ENCODE peak calls at places on chromosomes 5 and 9, in seven cellular contexts. M is sigmoid colon, W is fibroblast of lung, J is dorsolateral prefrontal cortex, O is AG10803, C is fibroblast of the aortic adventitia, E is GM12865. H is an unnamed sample.
A peak's percentile ranks its signal among the peaks of the same experiment; 100 is the strongest.

GRCh38 chr9:78014776-78015175 is 16.8 kb downstream of the GNAQ start:
- DNase-seq in M (no peak), W (peak; percentile 86), J (no peak), O (peak; percentile 49), C (peak; percentile 23), E (no peak), H (no peak)

GRCh38 chr5:131548190-131548589 is 86.8 kb downstream of the RAPGEF6 start:
- DNase-seq in M (no peak), W (no peak), J (no peak), O (no peak), C (no peak), E (no peak), H (peak; percentile 90)

GRCh38 chr9:87685871-87686519 is 39.9 kb upstream of the CTSL start:
- DNase-seq in M (no peak), W (peak; percentile 23), J (no peak), O (no peak), C (no peak), E (no peak), H (peak; percentile 14)

GRCh38 chr9:91546574-91546973 is 122.9 kb upstream of the NFIL3 start:
- DNase-seq in M (no peak), W (peak; percentile 94), J (no peak), O (peak; percentile 63), C (peak; percentile 53), E (no peak), H (no peak)

GRCh38 chr9:130624154-130624553 is 40.2 kb upstream of the PRDM12 start:
- DNase-seq in M (no peak), W (no peak), J (no peak), O (no peak), C (no peak), E (no peak), H (no peak)

GRCh38 chr5:57488308-57488955 is 5.8 kb upstream of the ACTBL2 start:
- DNase-seq in M (no peak), W (peak; percentile 85), J (no peak), O (peak; percentile 49), C (peak; percentile 70), E (peak; percentile 17), H (no peak)

GRCh38 chr5:4994994-4995393 is 145.1 kb upstream of the ADAMTS16 start:
- DNase-seq in M (no peak), W (peak; percentile 87), J (no peak), O (peak; percentile 74), C (peak; percentile 77), E (no peak), H (no peak)

GRCh38 chr5:124712724-124713305 is 33.6 kb downstream of the ZNF608 start:
- DNase-seq in M (no peak), W (no peak), J (no peak), O (no peak), C (no peak), E (no peak), H (no peak)

GRCh38 chr5:114261989-114262388 is 99.9 kb upstream of the KCNN2 start:
- DNase-seq in M (no peak), W (no peak), J (no peak), O (no peak), C (no peak), E (no peak), H (no peak)

GRCh38 chr5:33980030-33980429 is 4.5 kb downstream of the SLC45A2 start:
- DNase-seq in M (no peak), W (no peak), J (no peak), O (no peak), C (no peak), E (no peak), H (no peak)

GRCh38 chr9:36039696-36040095 is 3.0 kb downstream of the RECK start:
- DNase-seq in M (no peak), W (peak; percentile 75), J (no peak), O (peak; percentile 88), C (peak; percentile 89), E (no peak), H (no peak)

GRCh38 chr9:89215342-89215741 is 36.7 kb upstream of the SHC3 start:
- DNase-seq in M (no peak), W (no peak), J (no peak), O (no peak), C (no peak), E (no peak), H (no peak)

GRCh38 chr5:158769079-158769478 is 330.6 kb downstream of the EBF1 start:
- DNase-seq in M (no peak), W (peak; percentile 17), J (no peak), O (no peak), C (peak; percentile 58), E (no peak), H (no peak)

GRCh38 chr9:116543731-116544400 is 143.2 kb upstream of the TRIM32 start:
- DNase-seq in M (no peak), W (peak; percentile 89), J (no peak), O (peak; percentile 90), C (peak; percentile 66), E (no peak), H (no peak)

GRCh38 chr9:114037961-114038723 is 40.0 kb downstream of the AMBP start:
- DNase-seq in M (peak; percentile 32), W (no peak), J (peak; percentile 52), O (no peak), C (no peak), E (no peak), H (no peak)

GRCh38 chr5:143913008-143913752 is 101.2 kb downstream of the HMHB1 start:
- DNase-seq in M (no peak), W (peak; percentile 91), J (no peak), O (peak; percentile 72), C (peak; percentile 75), E (no peak), H (no peak)

GRCh38 chr9:134032456-134033222 is 7.4 kb downstream of the BRD3OS start:
- DNase-seq in M (peak; percentile 57), W (no peak), J (no peak), O (no peak), C (no peak), E (no peak), H (no peak)

GRCh38 chr5:121658221-121658620 is 193.5 kb upstream of the FTMT start:
- DNase-seq in M (no peak), W (no peak), J (no peak), O (no peak), C (no peak), E (no peak), H (no peak)

GRCh38 chr5:136099870-136100269 is 32.8 kb upstream of the SMAD5 start:
- DNase-seq in M (no peak), W (no peak), J (no peak), O (no peak), C (no peak), E (no peak), H (no peak)

GRCh38 chr5:122547219-122547618 is 227.7 kb upstream of the SNX2 start:
- DNase-seq in M (no peak), W (no peak), J (no peak), O (no peak), C (no peak), E (no peak), H (no peak)

GRCh38 chr5:18113724-18114123 is 479.5 kb downstream of the TAF11L14 start:
- DNase-seq in M (no peak), W (peak; percentile 1), J (no peak), O (peak; percentile 5), C (peak; percentile 1), E (no peak), H (no peak)

GRCh38 chr5:120605325-120606079 is 141.4 kb downstream of the PRR16 start:
- DNase-seq in M (no peak), W (peak; percentile 50), J (no peak), O (peak; percentile 48), C (peak; percentile 20), E (no peak), H (no peak)

GRCh38 chr5:107542428-107542827 is 128.3 kb downstream of the EFNA5 start:
- DNase-seq in M (peak; percentile 87), W (peak; percentile 88), J (no peak), O (peak; percentile 67), C (peak; percentile 89), E (peak; percentile 81), H (no peak)

GRCh38 chr5:44794371-44794770 is 14.4 kb upstream of the MRPS30 start:
- DNase-seq in M (no peak), W (no peak), J (no peak), O (no peak), C (no peak), E (no peak), H (no peak)
- H3K4me3 ChIP-seq in M (no peak overlapping the region), W (no peak overlapping the region), J (no peak overlapping the region), O (no peak overlapping the region), C (no peak overlapping the region), E (no peak overlapping the region), H (no peak overlapping the region)

DNA sequence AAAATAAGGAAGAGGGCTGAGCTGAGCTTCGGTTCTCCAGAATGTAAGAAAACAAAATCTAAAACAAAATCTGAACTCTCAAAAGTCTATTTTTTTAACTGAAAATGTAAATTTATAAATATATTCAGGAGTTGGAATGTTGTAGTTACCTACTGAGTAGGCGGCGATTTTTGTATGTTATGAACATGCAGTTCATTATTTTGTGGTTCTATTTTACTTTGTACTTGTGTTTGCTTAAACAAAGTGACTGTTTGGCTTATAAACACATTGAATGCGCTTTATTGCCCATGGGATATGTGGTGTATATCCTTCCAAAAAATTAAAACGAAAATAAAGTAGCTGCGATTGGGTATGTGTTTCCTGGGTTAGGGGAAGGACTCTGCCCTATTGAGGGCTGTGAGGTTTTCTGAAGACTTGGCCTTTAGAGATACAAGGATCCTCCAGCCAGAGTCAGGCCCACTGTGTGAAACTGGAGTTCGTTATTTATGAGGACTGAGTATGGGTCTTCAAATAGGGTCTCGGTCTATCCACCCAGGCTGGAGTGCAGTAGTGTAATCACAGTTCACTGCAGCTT is 3.8 kb downstream of the EGR1 start:
- DNase-seq in M (no peak), W (no peak), J (no peak), O (peak; percentile 74), C (peak; percentile 82), E (no peak), H (no peak)
- H3K4me3 ChIP-seq in M (no peak overlapping the region), W (no peak overlapping the region), J (peak overlapping the region; percentile 91), O (no peak overlapping the region), C (no peak overlapping the region), E (no peak overlapping the region), H (no peak overlapping the region)

GRCh38 chr5:32612134-32612888 is 27.0 kb downstream of the SUB1 start:
- DNase-seq in M (no peak), W (peak; percentile 82), J (no peak), O (peak; percentile 60), C (peak; percentile 61), E (no peak), H (no peak)

GRCh38 chr5:32618962-32619361 is 33.6 kb downstream of the SUB1 start:
- DNase-seq in M (no peak), W (no peak), J (no peak), O (peak; percentile 18), C (no peak), E (no peak), H (no peak)

GRCh38 chr5:32613050-32613672 is 27.8 kb downstream of the SUB1 start:
- DNase-seq in M (peak; percentile 86), W (peak; percentile 69), J (peak; percentile 79), O (peak; percentile 73), C (peak; percentile 87), E (peak; percentile 84), H (peak; percentile 74)
- H3K4me3 ChIP-seq in M (no peak overlapping the region), W (no peak overlapping the region), J (no peak overlapping the region), O (no peak overlapping the region), C (no peak overlapping the region), E (no peak overlapping the region), H (no peak overlapping the region)

GRCh38 chr9:129333961-129334743 is 156.1 kb upstream of the IER5L start:
- DNase-seq in M (peak; percentile 96), W (peak; percentile 99), J (peak; percentile 77), O (peak; percentile 96), C (peak; percentile 98), E (no peak), H (no peak)
- H3K4me3 ChIP-seq in M (peak overlapping the region; percentile 20), W (no peak overlapping the region), J (peak overlapping the region; percentile 49), O (peak overlapping the region; percentile 26), C (no peak overlapping the region), E (no peak overlapping the region), H (no peak overlapping the region)

GRCh38 chr9:132589148-132590036 is 7.0 kb downstream of the BARHL1 start:
- DNase-seq in M (no peak), W (no peak), J (no peak), O (no peak), C (no peak), E (no peak), H (no peak)
- H3K4me3 ChIP-seq in M (no peak overlapping the region), W (no peak overlapping the region), J (no peak overlapping the region), O (no peak overlapping the region), C (no peak overlapping the region), E (no peak overlapping the region), H (no peak overlapping the region)